ENCODE peak calls at places on chromosomes 2 and 18, in six cellular contexts. E, Y, X, R, F and U are unnamed samples.

GRCh38 chr2:186862869-186863709 is 14.1 kb upstream of the ZSWIM2 start:
- DNase-seq in Y (no peak), F (no peak), X (peak), E (no peak), R (peak), U (peak)

GRCh38 chr2:68031546-68032160 is 31.2 kb downstream of the C1D start:
- DNase-seq in Y (no peak), E (no peak), X (peak), R (peak), F (no peak), U (peak)

GRCh38 chr2:102103992-102104871 is 38.3 kb upstream of the IL1R1 start:
- DNase-seq in Y (no peak), E (peak), F (peak), R (no peak), X (no peak), U (no peak)

GRCh38 chr2:239019193-239019581 is 171.3 kb downstream of the TWIST2 start:
- DNase-seq in E (no peak), R (no peak), Y (no peak), F (no peak), X (no peak), U (no peak)

GRCh38 chr2:168210898-168211570 is 36.4 kb downstream of the STK39 start:
- DNase-seq in F (no peak), Y (no peak), E (no peak), R (peak), X (no peak), U (no peak)

GRCh38 chr18:12373771-12374116 is 3.3 kb downstream of the AFG3L2 start:
- DNase-seq in F (no peak), Y (no peak), E (no peak), R (no peak), X (no peak), U (no peak)

GRCh38 chr18:79581911-79582310 is 97.7 kb upstream of the CTDP1 start:
- DNase-seq in X (no peak), R (no peak), F (no peak), E (no peak), Y (no peak), U (no peak)

GRCh38 chr2:237128026-237128703 is 42.5 kb downstream of the COPS8 start:
- DNase-seq in X (peak), R (peak), Y (peak), F (peak), E (peak), U (peak)

GRCh38 chr2:195051401-195051800 is 605.6 kb upstream of the SLC39A10 start:
- DNase-seq in E (no peak), Y (no peak), R (no peak), X (no peak), F (no peak), U (no peak)

GRCh38 chr2:128306081-128306930 is 12.4 kb downstream of the HS6ST1 start:
- DNase-seq in X (no peak), R (no peak), Y (no peak), F (no peak), E (peak), U (no peak)

GRCh38 chr2:101793277-101793969 is 95.9 kb downstream of the MAP4K4 start:
- DNase-seq in R (no peak), X (no peak), Y (no peak), F (no peak), E (no peak), U (peak)